ENCODE peak calls at places on chromosomes 6 and 20, in six cellular contexts. V, O, Y, P, M and F are unnamed samples.

GRCh38 chr6:70956451-70957283 is at the start of gene B3GAT2:
- DNase-seq in V (peak), O (no peak), Y (no peak), P (no peak), M (no peak), F (peak)

GRCh38 chr6:25100288-25100687 is 164.5 kb upstream of the RIPOR2 start:
- DNase-seq in V (no peak), O (no peak), Y (no peak), P (no peak), M (no peak), F (no peak)

GRCh38 chr6:154112181-154112809 is 73.3 kb downstream of the OPRM1 start:
- DNase-seq in V (no peak), O (no peak), Y (no peak), P (no peak), M (no peak), F (no peak)

GRCh38 chr6:131250121-131250520 is 114.9 kb downstream of the AKAP7 start:
- DNase-seq in V (no peak), O (no peak), Y (no peak), P (peak), M (no peak), F (no peak)

GRCh38 chr6:3664641-3665041 is 86.9 kb downstream of the PXDC1 start:
- DNase-seq in V (no peak), O (no peak), Y (no peak), P (no peak), M (no peak), F (no peak)

GRCh38 chr6:21245488-21245887 is 348.1 kb upstream of the SOX4 start:
- DNase-seq in V (no peak), O (no peak), Y (no peak), P (no peak), M (no peak), F (no peak)

GRCh38 chr20:10647471-10647870 is 26.3 kb downstream of the JAG1 start:
- DNase-seq in V (no peak), O (peak), Y (no peak), P (no peak), M (peak), F (peak)

GRCh38 chr20:37521091-37521771 is at the start of gene NNAT:
- DNase-seq in V (no peak), O (no peak), Y (no peak), P (no peak), M (peak), F (no peak)

GRCh38 chr20:12695937-12696336 is 312.8 kb upstream of the SPTLC3 start:
- DNase-seq in V (no peak), O (no peak), Y (no peak), P (no peak), M (no peak), F (no peak)

GRCh38 chr6:11727995-11728961 is 50.3 kb downstream of the ADTRP start:
- DNase-seq in V (no peak), O (no peak), Y (no peak), P (no peak), M (no peak), F (no peak)

GRCh38 chr20:63826753-63827152 is 4.3 kb downstream of the ZBTB46 start:
- DNase-seq in V (no peak), O (no peak), Y (no peak), P (no peak), M (no peak), F (no peak)

GRCh38 chr6:77264970-77265369 is 198.3 kb downstream of the HTR1B start:
- DNase-seq in V (no peak), O (no peak), Y (no peak), P (no peak), M (no peak), F (no peak)

GRCh38 chr20:25013478-25014380 is 21.2 kb upstream of the APMAP start:
- DNase-seq in V (no peak), O (no peak), Y (no peak), P (no peak), M (no peak), F (no peak)

GRCh38 chr6:19303381-19303780 is 533.8 kb upstream of the ID4 start:
- DNase-seq in V (no peak), O (no peak), Y (no peak), P (no peak), M (no peak), F (no peak)

GRCh38 chr6:79441222-79441621 is 96.0 kb downstream of the LCA5 start:
- DNase-seq in V (no peak), O (no peak), Y (no peak), P (no peak), M (no peak), F (no peak)

GRCh38 chr20:3970016-3970415 is 45.3 kb downstream of the RNF24 start:
- DNase-seq in V (no peak), O (peak), Y (no peak), P (no peak), M (peak), F (no peak)

GRCh38 chr6:46985943-46986342 is 56.2 kb downstream of the ADGRF1 start:
- DNase-seq in V (no peak), O (no peak), Y (no peak), P (no peak), M (no peak), F (no peak)

GRCh38 chr6:139577991-139578604 is 203.7 kb upstream of the CITED2 start:
- DNase-seq in V (no peak), O (peak), Y (no peak), P (no peak), M (no peak), F (no peak)

GRCh38 chr6:34656378-34657036 is 40.1 kb downstream of the ILRUN start:
- DNase-seq in V (no peak), O (peak), Y (no peak), P (peak), M (no peak), F (peak)

GRCh38 chr6:31777667-31778050 is 531 bp upstream of the VWA7 start:
- DNase-seq in V (no peak), O (no peak), Y (no peak), P (no peak), M (no peak), F (no peak)

GRCh38 chr6:31775633-31776263 is 1.4 kb downstream of the VWA7 start:
- DNase-seq in V (no peak), O (no peak), Y (no peak), P (no peak), M (no peak), F (no peak)

GRCh38 chr6:31778193-31778592 is 1.1 kb upstream of the VWA7 start:
- DNase-seq in V (no peak), O (peak), Y (no peak), P (no peak), M (no peak), F (no peak)

GRCh38 chr6:31776563-31776960 is 566 bp downstream of the VWA7 start:
- DNase-seq in V (no peak), O (no peak), Y (no peak), P (no peak), M (no peak), F (no peak)

GRCh38 chr6:31776961-31777666 is at the start of gene VWA7:
- DNase-seq in V (peak), O (peak), Y (no peak), P (peak), M (peak), F (peak)
- TF ChIP-seq POLR2A in V (peak), O (no peak), Y (no peak), P (peak), M (peak), F (no peak)

GRCh38 chr6:5085638-5086293 is 625 bp downstream of the PPP1R3G start:
- DNase-seq in V (no peak), O (no peak), Y (no peak), P (no peak), M (no peak), F (no peak)
- TF ChIP-seq POLR2AphosphoS5 in V (no peak), O (no peak), Y (no peak), P (no peak), M (no peak), F (no peak)

GRCh38 chr6:124742971-124743370 is 219.3 kb upstream of the RNF217 start:
- DNase-seq in V (no peak), O (no peak), Y (no peak), P (no peak), M (no peak), F (no peak)
- TF ChIP-seq TAF1 in V (no peak), O (no peak), Y (no peak), P (no peak), M (no peak), F (no peak)

GRCh38 chr20:32752458-32753250 is 9.4 kb upstream of the COMMD7 start:
- DNase-seq in V (no peak), O (no peak), Y (no peak), P (no peak), M (peak), F (no peak)

GRCh38 chr20:32749914-32750637 is 6.8 kb upstream of the COMMD7 start:
- DNase-seq in V (no peak), O (no peak), Y (peak), P (no peak), M (no peak), F (no peak)

GRCh38 chr20:32753731-32754130 is 8.5 kb upstream of the DNMT3B start:
- DNase-seq in V (no peak), O (no peak), Y (no peak), P (no peak), M (no peak), F (no peak)

GRCh38 chr20:32751309-32752020 is 8.2 kb upstream of the COMMD7 start:
- DNase-seq in V (no peak), O (no peak), Y (no peak), P (no peak), M (no peak), F (no peak)

DNA sequence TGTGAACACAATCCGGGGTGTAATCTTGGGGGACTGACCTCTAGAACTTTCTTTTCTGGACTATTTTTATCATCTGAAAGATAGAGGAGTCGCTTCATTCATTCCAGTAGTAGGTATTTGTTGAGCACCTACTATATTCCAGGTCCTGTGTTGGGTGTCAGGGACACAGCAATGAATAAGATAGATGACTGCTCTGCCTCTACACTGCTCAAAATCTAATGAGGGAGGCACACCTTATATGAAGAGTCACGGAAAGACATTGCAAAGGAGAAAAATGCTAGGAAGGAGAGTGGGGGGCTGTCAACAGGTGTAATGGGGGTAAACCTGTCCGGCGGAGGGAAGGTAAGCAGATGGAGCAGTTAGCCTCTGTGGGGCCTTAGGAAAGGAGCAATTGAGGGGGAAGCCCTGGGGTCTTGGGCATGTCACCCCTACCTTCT is 8.8 kb upstream of the COMMD7 start:
- DNase-seq in V (no peak), O (no peak), Y (no peak), P (no peak), M (no peak), F (no peak)
- TF ChIP-seq POLR2A in V (no peak), O (no peak), Y (no peak), P (no peak), M (no peak), F (no peak)

GRCh38 chr6:163962627-163963117 is 548.2 kb downstream of the QKI start:
- DNase-seq in V (no peak), O (no peak), Y (no peak), P (no peak), M (no peak), F (no peak)

GRCh38 chr6:163970846-163971564 is 556.5 kb downstream of the QKI start:
- DNase-seq in V (no peak), O (no peak), Y (no peak), P (no peak), M (no peak), F (no peak)

GRCh38 chr6:163964778-163965177 is 550.3 kb downstream of the QKI start:
- DNase-seq in V (no peak), O (no peak), Y (no peak), P (no peak), M (no peak), F (no peak)

GRCh38 chr6:163963205-163964120 is 548.9 kb downstream of the QKI start:
- DNase-seq in V (no peak), O (no peak), Y (no peak), P (no peak), M (no peak), F (no peak)

DNA sequence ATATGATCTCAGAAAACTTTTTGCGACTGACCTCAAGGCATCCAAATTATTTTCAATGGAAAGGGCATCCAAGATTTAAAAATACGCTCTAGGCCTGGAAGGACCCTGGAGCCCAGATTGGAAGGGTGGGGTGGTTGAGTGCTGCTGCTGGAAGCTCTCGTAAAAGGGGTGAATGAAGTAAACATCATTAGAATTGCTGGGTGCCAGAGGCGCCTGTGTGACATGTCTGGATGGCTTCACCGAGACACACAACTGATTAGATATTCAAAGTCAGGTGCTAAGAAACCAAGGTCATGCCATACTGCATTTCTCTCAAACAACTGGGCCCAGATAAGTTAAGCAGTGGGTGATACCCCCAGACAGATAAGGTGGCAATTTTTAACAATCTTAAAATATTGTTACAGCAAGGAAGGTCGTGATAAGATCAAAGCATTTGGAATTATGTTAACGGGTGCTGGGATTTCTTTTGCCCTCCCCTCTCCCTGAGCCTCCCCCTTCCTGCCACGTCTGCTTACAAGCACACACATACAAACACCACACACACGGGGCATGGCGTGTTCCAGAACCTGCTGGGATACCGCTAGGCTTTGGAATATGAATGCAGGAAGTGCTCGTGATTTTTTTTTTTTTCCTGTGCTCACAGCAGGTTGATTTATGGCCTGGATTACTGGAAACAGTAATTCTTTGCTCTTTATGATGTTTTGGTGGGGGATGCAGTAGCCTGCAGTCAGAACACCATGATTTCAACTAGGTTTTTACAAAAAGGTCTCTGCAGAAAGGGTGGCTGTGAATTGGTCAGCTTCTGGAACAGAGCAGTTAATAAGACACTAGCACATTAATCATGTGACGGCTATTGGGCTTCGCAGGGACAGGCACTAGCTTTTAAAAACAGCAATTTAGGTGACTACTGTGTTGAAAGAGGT is 551.2 kb downstream of the QKI start:
- DNase-seq in V (no peak), O (no peak), Y (no peak), P (no peak), M (no peak), F (no peak)
- TF ChIP-seq POLR2AphosphoS5 in V (no peak), O (no peak), Y (no peak), P (no peak), M (no peak), F (no peak)

GRCh38 chr6:41801380-41801779 is 13.9 kb downstream of the TOMM6 start:
- DNase-seq in V (no peak), O (no peak), Y (no peak), P (no peak), M (no peak), F (no peak)
- TF ChIP-seq TAF1 in V (no peak), O (no peak), Y (no peak), P (no peak), M (no peak), F (no peak)

GRCh38 chr6:141981190-141981589 is 151.5 kb upstream of the GJE1 start:
- DNase-seq in V (no peak), O (no peak), Y (no peak), P (no peak), M (no peak), F (no peak)

GRCh38 chr6:141977782-141978181 is 154.9 kb upstream of the GJE1 start:
- DNase-seq in V (no peak), O (no peak), Y (no peak), P (no peak), M (no peak), F (no peak)

GRCh38 chr6:141976994-141977393 is 155.7 kb upstream of the GJE1 start:
- DNase-seq in V (no peak), O (no peak), Y (no peak), P (no peak), M (no peak), F (no peak)
- TF ChIP-seq POLR2A in V (no peak), O (no peak), Y (no peak), P (no peak), M (no peak), F (no peak)